ENCODE peak calls at places on chromosome 16, in eight cellular contexts. One of them, this sample, is unnamed.

GRCh38 chr16:69404275-69404805 is 18.5 kb upstream of the TERF2 start:
- DNase-seq in GM13977: no peak
- DNase-seq in HCEC 1CT: peak
- DNase-seq in NCI-H774: no peak
- DNase-seq in AG20443: peak
- DNase-seq in stimulated activated CD4-positive, alpha-beta T cell treated with anti-CD3 and anti-CD28 coated beads, Interleukin-15, amount 100 ng/mL, for 1 hour: no peak
- DNase-seq in stimulated activated CD8-positive, alpha-beta memory T cell treated with anti-CD3 and anti-CD28 coated beads, Interleukin-4, amount 100 ng/mL, for 24 hours: no peak
- DNase-seq in CD8-positive, alpha-beta memory T cell: no peak
- DNase-seq in this sample: no peak

GRCh38 chr16:59527206-59527997 is 793.3 kb upstream of the GOT2 start:
- DNase-seq in AG20443: peak
- DNase-seq in CD8-positive, alpha-beta memory T cell: no peak
- DNase-seq in HCEC 1CT: no peak
- DNase-seq in stimulated activated CD8-positive, alpha-beta memory T cell treated with anti-CD3 and anti-CD28 coated beads, Interleukin-4, amount 100 ng/mL, for 24 hours: no peak
- DNase-seq in stimulated activated CD4-positive, alpha-beta T cell treated with anti-CD3 and anti-CD28 coated beads, Interleukin-15, amount 100 ng/mL, for 1 hour: no peak
- DNase-seq in NCI-H774: no peak
- DNase-seq in GM13977: no peak
- DNase-seq in this sample: no peak

GRCh38 chr16:11259655-11260595 is 3.9 kb upstream of the SOCS1 start:
- DNase-seq in NCI-H774: no peak
- DNase-seq in stimulated activated CD4-positive, alpha-beta T cell treated with anti-CD3 and anti-CD28 coated beads, Interleukin-15, amount 100 ng/mL, for 1 hour: no peak
- DNase-seq in GM13977: no peak
- DNase-seq in HCEC 1CT: no peak
- DNase-seq in stimulated activated CD8-positive, alpha-beta memory T cell treated with anti-CD3 and anti-CD28 coated beads, Interleukin-4, amount 100 ng/mL, for 24 hours: no peak
- DNase-seq in AG20443: no peak
- DNase-seq in CD8-positive, alpha-beta memory T cell: no peak
- DNase-seq in this sample: no peak

GRCh38 chr16:30914849-30915248 is 8.5 kb upstream of the FBXL19 start:
- DNase-seq in stimulated activated CD4-positive, alpha-beta T cell treated with anti-CD3 and anti-CD28 coated beads, Interleukin-15, amount 100 ng/mL, for 1 hour: no peak
- DNase-seq in stimulated activated CD8-positive, alpha-beta memory T cell treated with anti-CD3 and anti-CD28 coated beads, Interleukin-4, amount 100 ng/mL, for 24 hours: no peak
- DNase-seq in HCEC 1CT: no peak
- DNase-seq in CD8-positive, alpha-beta memory T cell: no peak
- DNase-seq in AG20443: no peak
- DNase-seq in GM13977: no peak
- DNase-seq in NCI-H774: no peak
- DNase-seq in this sample: no peak

GRCh38 chr16:56401482-56401881 is 23.9 kb downstream of the AMFR start:
- DNase-seq in stimulated activated CD8-positive, alpha-beta memory T cell treated with anti-CD3 and anti-CD28 coated beads, Interleukin-4, amount 100 ng/mL, for 24 hours: no peak
- DNase-seq in NCI-H774: no peak
- DNase-seq in HCEC 1CT: peak
- DNase-seq in AG20443: peak
- DNase-seq in GM13977: no peak
- DNase-seq in stimulated activated CD4-positive, alpha-beta T cell treated with anti-CD3 and anti-CD28 coated beads, Interleukin-15, amount 100 ng/mL, for 1 hour: no peak
- DNase-seq in CD8-positive, alpha-beta memory T cell: no peak
- DNase-seq in this sample: peak

GRCh38 chr16:4094138-4094773 is 22.0 kb downstream of the ADCY9 start:
- DNase-seq in NCI-H774: no peak
- DNase-seq in HCEC 1CT: no peak
- DNase-seq in CD8-positive, alpha-beta memory T cell: no peak
- DNase-seq in GM13977: no peak
- DNase-seq in AG20443: no peak
- DNase-seq in stimulated activated CD8-positive, alpha-beta memory T cell treated with anti-CD3 and anti-CD28 coated beads, Interleukin-4, amount 100 ng/mL, for 24 hours: no peak
- DNase-seq in stimulated activated CD4-positive, alpha-beta T cell treated with anti-CD3 and anti-CD28 coated beads, Interleukin-15, amount 100 ng/mL, for 1 hour: no peak
- DNase-seq in this sample: no peak

GRCh38 chr16:86089986-86090385 is 191.0 kb downstream of the IRF8 start:
- DNase-seq in stimulated activated CD8-positive, alpha-beta memory T cell treated with anti-CD3 and anti-CD28 coated beads, Interleukin-4, amount 100 ng/mL, for 24 hours: no peak
- DNase-seq in CD8-positive, alpha-beta memory T cell: no peak
- DNase-seq in NCI-H774: no peak
- DNase-seq in stimulated activated CD4-positive, alpha-beta T cell treated with anti-CD3 and anti-CD28 coated beads, Interleukin-15, amount 100 ng/mL, for 1 hour: no peak
- DNase-seq in HCEC 1CT: no peak
- DNase-seq in GM13977: peak
- DNase-seq in AG20443: no peak
- DNase-seq in this sample: peak

GRCh38 chr16:71499775-71500364 is 10.7 kb upstream of the ZNF19 start:
- DNase-seq in stimulated activated CD8-positive, alpha-beta memory T cell treated with anti-CD3 and anti-CD28 coated beads, Interleukin-4, amount 100 ng/mL, for 24 hours: no peak
- DNase-seq in CD8-positive, alpha-beta memory T cell: no peak
- DNase-seq in HCEC 1CT: peak
- DNase-seq in NCI-H774: peak
- DNase-seq in GM13977: peak
- DNase-seq in stimulated activated CD4-positive, alpha-beta T cell treated with anti-CD3 and anti-CD28 coated beads, Interleukin-15, amount 100 ng/mL, for 1 hour: no peak
- DNase-seq in AG20443: peak
- DNase-seq in this sample: peak

GRCh38 chr16:47949276-47949675 is 206.5 kb downstream of the ABCC12 start:
- DNase-seq in NCI-H774: no peak
- DNase-seq in stimulated activated CD4-positive, alpha-beta T cell treated with anti-CD3 and anti-CD28 coated beads, Interleukin-15, amount 100 ng/mL, for 1 hour: no peak
- DNase-seq in GM13977: no peak
- DNase-seq in CD8-positive, alpha-beta memory T cell: no peak
- DNase-seq in stimulated activated CD8-positive, alpha-beta memory T cell treated with anti-CD3 and anti-CD28 coated beads, Interleukin-4, amount 100 ng/mL, for 24 hours: no peak
- DNase-seq in AG20443: no peak
- DNase-seq in HCEC 1CT: no peak
- DNase-seq in this sample: no peak

GRCh38 chr16:3541527-3542152 is 35.6 kb downstream of the NLRC3 start:
- DNase-seq in HCEC 1CT: no peak
- DNase-seq in CD8-positive, alpha-beta memory T cell: no peak
- DNase-seq in AG20443: no peak
- DNase-seq in GM13977: no peak
- DNase-seq in NCI-H774: no peak
- DNase-seq in stimulated activated CD4-positive, alpha-beta T cell treated with anti-CD3 and anti-CD28 coated beads, Interleukin-15, amount 100 ng/mL, for 1 hour: no peak
- DNase-seq in stimulated activated CD8-positive, alpha-beta memory T cell treated with anti-CD3 and anti-CD28 coated beads, Interleukin-4, amount 100 ng/mL, for 24 hours: no peak
- DNase-seq in this sample: no peak

GRCh38 chr16:28569011-28569410 is 15.3 kb downstream of the SGF29 start:
- DNase-seq in stimulated activated CD4-positive, alpha-beta T cell treated with anti-CD3 and anti-CD28 coated beads, Interleukin-15, amount 100 ng/mL, for 1 hour: no peak
- DNase-seq in NCI-H774: no peak
- DNase-seq in CD8-positive, alpha-beta memory T cell: no peak
- DNase-seq in AG20443: no peak
- DNase-seq in stimulated activated CD8-positive, alpha-beta memory T cell treated with anti-CD3 and anti-CD28 coated beads, Interleukin-4, amount 100 ng/mL, for 24 hours: no peak
- DNase-seq in GM13977: no peak
- DNase-seq in HCEC 1CT: peak
- DNase-seq in this sample: no peak

GRCh38 chr16:59878479-59878878 is 1144.4 kb upstream of the GOT2 start:
- DNase-seq in CD8-positive, alpha-beta memory T cell: no peak
- DNase-seq in stimulated activated CD4-positive, alpha-beta T cell treated with anti-CD3 and anti-CD28 coated beads, Interleukin-15, amount 100 ng/mL, for 1 hour: no peak
- DNase-seq in stimulated activated CD8-positive, alpha-beta memory T cell treated with anti-CD3 and anti-CD28 coated beads, Interleukin-4, amount 100 ng/mL, for 24 hours: no peak
- DNase-seq in AG20443: no peak
- DNase-seq in GM13977: no peak
- DNase-seq in NCI-H774: no peak
- DNase-seq in HCEC 1CT: no peak
- DNase-seq in this sample: no peak

GRCh38 chr16:15961060-15961511 is 11.7 kb downstream of the ABCC1 start:
- DNase-seq in HCEC 1CT: no peak
- DNase-seq in stimulated activated CD4-positive, alpha-beta T cell treated with anti-CD3 and anti-CD28 coated beads, Interleukin-15, amount 100 ng/mL, for 1 hour: peak
- DNase-seq in NCI-H774: no peak
- DNase-seq in GM13977: peak
- DNase-seq in CD8-positive, alpha-beta memory T cell: peak
- DNase-seq in AG20443: no peak
- DNase-seq in stimulated activated CD8-positive, alpha-beta memory T cell treated with anti-CD3 and anti-CD28 coated beads, Interleukin-4, amount 100 ng/mL, for 24 hours: peak
- DNase-seq in this sample: peak

GRCh38 chr16:49696414-49697101 is 159.4 kb downstream of the ZNF423 start:
- DNase-seq in HCEC 1CT: no peak
- DNase-seq in GM13977: no peak
- DNase-seq in stimulated activated CD4-positive, alpha-beta T cell treated with anti-CD3 and anti-CD28 coated beads, Interleukin-15, amount 100 ng/mL, for 1 hour: no peak
- DNase-seq in AG20443: no peak
- DNase-seq in CD8-positive, alpha-beta memory T cell: no peak
- DNase-seq in NCI-H774: no peak
- DNase-seq in stimulated activated CD8-positive, alpha-beta memory T cell treated with anti-CD3 and anti-CD28 coated beads, Interleukin-4, amount 100 ng/mL, for 24 hours: no peak
- DNase-seq in this sample: no peak

GRCh38 chr16:57186630-57187507 is 740 bp downstream of the RSPRY1 start:
- DNase-seq in HCEC 1CT: peak
- DNase-seq in NCI-H774: no peak
- DNase-seq in stimulated activated CD4-positive, alpha-beta T cell treated with anti-CD3 and anti-CD28 coated beads, Interleukin-15, amount 100 ng/mL, for 1 hour: peak
- DNase-seq in AG20443: peak
- DNase-seq in stimulated activated CD8-positive, alpha-beta memory T cell treated with anti-CD3 and anti-CD28 coated beads, Interleukin-4, amount 100 ng/mL, for 24 hours: no peak
- DNase-seq in GM13977: no peak
- DNase-seq in CD8-positive, alpha-beta memory T cell: no peak
- DNase-seq in this sample: no peak

GRCh38 chr16:1974157-1975070 is 2.6 kb downstream of the TBL3 start:
- DNase-seq in stimulated activated CD8-positive, alpha-beta memory T cell treated with anti-CD3 and anti-CD28 coated beads, Interleukin-4, amount 100 ng/mL, for 24 hours: no peak
- DNase-seq in CD8-positive, alpha-beta memory T cell: no peak
- DNase-seq in NCI-H774: no peak
- DNase-seq in stimulated activated CD4-positive, alpha-beta T cell treated with anti-CD3 and anti-CD28 coated beads, Interleukin-15, amount 100 ng/mL, for 1 hour: no peak
- DNase-seq in GM13977: no peak
- DNase-seq in AG20443: no peak
- DNase-seq in HCEC 1CT: no peak
- DNase-seq in this sample: no peak

GRCh38 chr16:72666267-72666666 is 381.7 kb downstream of the ZFHX3 start:
- DNase-seq in stimulated activated CD8-positive, alpha-beta memory T cell treated with anti-CD3 and anti-CD28 coated beads, Interleukin-4, amount 100 ng/mL, for 24 hours: no peak
- DNase-seq in stimulated activated CD4-positive, alpha-beta T cell treated with anti-CD3 and anti-CD28 coated beads, Interleukin-15, amount 100 ng/mL, for 1 hour: no peak
- DNase-seq in CD8-positive, alpha-beta memory T cell: no peak
- DNase-seq in HCEC 1CT: no peak
- DNase-seq in GM13977: no peak
- DNase-seq in NCI-H774: no peak
- DNase-seq in AG20443: no peak
- DNase-seq in this sample: no peak

GRCh38 chr16:1610841-1611653 is 825 bp downstream of the IFT140 start:
- DNase-seq in stimulated activated CD4-positive, alpha-beta T cell treated with anti-CD3 and anti-CD28 coated beads, Interleukin-15, amount 100 ng/mL, for 1 hour: no peak
- DNase-seq in CD8-positive, alpha-beta memory T cell: no peak
- DNase-seq in NCI-H774: peak
- DNase-seq in AG20443: no peak
- DNase-seq in stimulated activated CD8-positive, alpha-beta memory T cell treated with anti-CD3 and anti-CD28 coated beads, Interleukin-4, amount 100 ng/mL, for 24 hours: peak
- DNase-seq in HCEC 1CT: no peak
- DNase-seq in GM13977: no peak
- DNase-seq in this sample: no peak

GRCh38 chr16:54067317-54068065 is 219.1 kb downstream of the IRX3 start:
- DNase-seq in stimulated activated CD4-positive, alpha-beta T cell treated with anti-CD3 and anti-CD28 coated beads, Interleukin-15, amount 100 ng/mL, for 1 hour: no peak
- DNase-seq in GM13977: no peak
- DNase-seq in AG20443: no peak
- DNase-seq in stimulated activated CD8-positive, alpha-beta memory T cell treated with anti-CD3 and anti-CD28 coated beads, Interleukin-4, amount 100 ng/mL, for 24 hours: no peak
- DNase-seq in HCEC 1CT: no peak
- DNase-seq in NCI-H774: no peak
- DNase-seq in CD8-positive, alpha-beta memory T cell: no peak
- DNase-seq in this sample: no peak

GRCh38 chr16:68246671-68247070 is 1.5 kb downstream of the PLA2G15 start:
- DNase-seq in GM13977: no peak
- DNase-seq in HCEC 1CT: no peak
- DNase-seq in stimulated activated CD8-positive, alpha-beta memory T cell treated with anti-CD3 and anti-CD28 coated beads, Interleukin-4, amount 100 ng/mL, for 24 hours: no peak
- DNase-seq in stimulated activated CD4-positive, alpha-beta T cell treated with anti-CD3 and anti-CD28 coated beads, Interleukin-15, amount 100 ng/mL, for 1 hour: no peak
- DNase-seq in CD8-positive, alpha-beta memory T cell: no peak
- DNase-seq in AG20443: peak
- DNase-seq in NCI-H774: no peak
- DNase-seq in this sample: no peak

GRCh38 chr16:31215287-31216115 is 1.4 kb downstream of the PYDC1 start:
- DNase-seq in HCEC 1CT: no peak
- DNase-seq in AG20443: peak
- DNase-seq in NCI-H774: no peak
- DNase-seq in GM13977: peak
- DNase-seq in stimulated activated CD4-positive, alpha-beta T cell treated with anti-CD3 and anti-CD28 coated beads, Interleukin-15, amount 100 ng/mL, for 1 hour: no peak
- DNase-seq in CD8-positive, alpha-beta memory T cell: no peak
- DNase-seq in stimulated activated CD8-positive, alpha-beta memory T cell treated with anti-CD3 and anti-CD28 coated beads, Interleukin-4, amount 100 ng/mL, for 24 hours: no peak
- DNase-seq in this sample: peak

GRCh38 chr16:1691276-1691675 is 13.2 kb downstream of the JPT2 start:
- DNase-seq in stimulated activated CD8-positive, alpha-beta memory T cell treated with anti-CD3 and anti-CD28 coated beads, Interleukin-4, amount 100 ng/mL, for 24 hours: no peak
- DNase-seq in stimulated activated CD4-positive, alpha-beta T cell treated with anti-CD3 and anti-CD28 coated beads, Interleukin-15, amount 100 ng/mL, for 1 hour: no peak
- DNase-seq in GM13977: no peak
- DNase-seq in CD8-positive, alpha-beta memory T cell: no peak
- DNase-seq in HCEC 1CT: peak
- DNase-seq in AG20443: peak
- DNase-seq in NCI-H774: no peak
- DNase-seq in this sample: no peak

GRCh38 chr16:69555437-69555836 is 10.3 kb upstream of the NFAT5 start:
- DNase-seq in stimulated activated CD4-positive, alpha-beta T cell treated with anti-CD3 and anti-CD28 coated beads, Interleukin-15, amount 100 ng/mL, for 1 hour: no peak
- DNase-seq in HCEC 1CT: no peak
- DNase-seq in GM13977: no peak
- DNase-seq in AG20443: no peak
- DNase-seq in CD8-positive, alpha-beta memory T cell: no peak
- DNase-seq in NCI-H774: no peak
- DNase-seq in stimulated activated CD8-positive, alpha-beta memory T cell treated with anti-CD3 and anti-CD28 coated beads, Interleukin-4, amount 100 ng/mL, for 24 hours: no peak
- DNase-seq in this sample: no peak

This sample was measured in GM10248.